ENCODE peak calls at places on chromosomes 4 and X, in four cellular contexts. Z is HCT116, J is A549, U is HL-60. R is an unnamed sample.

GRCh38 chr4:176044589-176044951 is 21.1 kb upstream of the WDR17 start:
- DNase-seq in Z (no peak), J (no peak), U (no peak), R (no peak)

GRCh38 chr4:1530356-1530755 is 124.1 kb upstream of the NKX1-1 start:
- DNase-seq in Z (no peak), J (no peak), U (no peak), R (no peak)

GRCh38 chrX:115901241-115901640 is 269.3 kb upstream of the AGTR2 start:
- DNase-seq in Z (no peak), J (no peak), U (no peak), R (no peak)

GRCh38 chr4:150337709-150338108 is 244.2 kb upstream of the MAB21L2 start:
- DNase-seq in Z (no peak), J (no peak), U (no peak), R (no peak)

GRCh38 chrX:67612231-67612630 is 68.4 kb downstream of the AR start:
- DNase-seq in Z (no peak), J (peak; percentile 75), U (no peak), R (no peak)

GRCh38 chr4:75723117-75723801 is 1.1 kb upstream of the USO1 start:
- DNase-seq in Z (no peak), J (no peak), U (no peak), R (no peak)

GRCh38 chr4:147029296-147029695 is 83.6 kb upstream of the TTC29 start:
- DNase-seq in Z (no peak), J (no peak), U (no peak), R (no peak)

GRCh38 chr4:92969650-92970370 is 666.0 kb downstream of the GRID2 start:
- DNase-seq in Z (peak; percentile 56), J (peak; percentile 81), U (no peak), R (no peak)

GRCh38 chr4:101200561-101200960 is 146.8 kb downstream of the PPP3CA start:
- DNase-seq in Z (peak; percentile 86), J (peak; percentile 89), U (peak; percentile 57), R (no peak)

GRCh38 chr4:184348311-184349233 is 125.8 kb downstream of the IRF2 start:
- DNase-seq in Z (no peak), J (peak; percentile 64), U (no peak), R (no peak)

GRCh38 chr4:152981278-152981677 is 45.2 kb downstream of the FHDC1 start:
- DNase-seq in Z (no peak), J (no peak), U (no peak), R (no peak)

GRCh38 chr4:73721419-73721818 is 18.9 kb upstream of the CXCL8 start:
- DNase-seq in Z (no peak), J (no peak), U (no peak), R (no peak)

GRCh38 chrX:689983-690382 is 59.4 kb downstream of the SHOX start:
- DNase-seq in Z (no peak), J (no peak), U (no peak), R (no peak)

GRCh38 chr4:177119021-177119461 is 190.6 kb upstream of the NEIL3 start:
- DNase-seq in Z (no peak), J (no peak), U (no peak), R (no peak)

GRCh38 chr4:24638396-24638875 is 54.1 kb upstream of the DHX15 start:
- DNase-seq in Z (no peak), J (no peak), U (no peak), R (no peak)

GRCh38 chr4:182265881-182266280 is 22.7 kb downstream of the TENM3 start:
- DNase-seq in Z (peak; percentile 13), J (no peak), U (no peak), R (peak; percentile 32)

GRCh38 chr4:125582302-125582701 is 267.5 kb downstream of the FAT4 start:
- DNase-seq in Z (no peak), J (no peak), U (no peak), R (no peak)
- TF ChIP-seq REST in Z (no peak), J (no peak), U (no peak), R (no peak)

DNA sequence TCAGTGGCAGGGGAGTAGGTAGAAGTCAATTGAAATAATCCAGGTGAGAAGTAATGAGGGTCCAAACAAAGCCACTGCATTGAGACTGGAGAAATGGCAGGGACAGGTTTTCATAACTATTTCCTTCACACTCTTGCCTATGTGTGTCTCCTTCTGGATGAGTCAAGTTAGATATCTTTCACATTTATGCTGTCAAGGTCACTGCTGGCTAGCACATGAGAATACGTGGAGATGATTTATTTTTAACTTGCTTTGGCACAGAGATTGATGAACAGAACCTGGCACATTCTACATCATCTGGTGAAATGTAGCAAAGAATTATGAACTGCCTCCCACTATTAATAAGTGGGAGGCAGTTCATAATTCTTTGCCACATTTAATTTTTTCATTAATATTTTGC is 66.7 kb upstream of the BOD1L1 start:
- DNase-seq in Z (no peak), J (no peak), U (no peak), R (no peak)
- TF ChIP-seq REST in Z (no peak), J (no peak), U (no peak), R (no peak)

DNA sequence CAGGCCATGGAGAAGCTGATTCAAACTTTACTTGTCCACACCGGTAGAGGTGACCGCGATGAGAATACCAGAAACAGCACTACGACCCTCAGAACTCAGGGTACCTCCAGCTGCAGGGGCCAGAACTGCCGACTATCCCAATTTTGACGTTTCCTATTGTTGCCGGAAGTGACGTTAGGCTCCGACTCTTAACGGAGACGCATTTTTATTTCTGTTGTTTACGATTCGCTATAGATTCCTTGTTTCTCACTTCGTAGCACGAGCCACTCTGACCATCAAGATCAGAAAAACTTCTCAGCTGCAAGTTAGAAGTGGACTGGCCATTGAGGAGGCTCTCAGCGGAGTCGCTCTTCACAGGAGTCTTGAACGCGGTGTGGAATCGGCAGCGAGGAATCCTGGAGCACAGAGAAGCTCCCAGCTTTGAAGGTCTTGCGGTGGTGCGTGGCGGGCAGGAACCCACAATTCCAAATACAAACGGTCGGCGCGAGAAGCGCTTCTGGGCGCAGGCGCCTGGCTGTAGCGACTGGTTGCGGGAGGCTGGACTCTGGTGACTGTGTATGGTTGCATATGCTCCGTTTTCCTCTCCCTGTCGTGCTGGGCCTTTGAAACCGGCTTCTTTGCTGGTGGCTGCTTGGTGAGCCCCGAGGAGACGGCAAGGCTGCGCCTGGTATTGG is at the start of the genes CEP44 and FBXO8:
- DNase-seq in Z (peak; percentile 72), J (peak; percentile 74), U (peak; percentile 40), R (peak; percentile 87)
- TF ChIP-seq REST in Z (no peak), J (no peak), U (peak; percentile 61), R (no peak)

GRCh38 chr4:44354172-44354571 is 94.4 kb downstream of the KCTD8 start:
- DNase-seq in Z (no peak), J (no peak), U (no peak), R (no peak)

DNA sequence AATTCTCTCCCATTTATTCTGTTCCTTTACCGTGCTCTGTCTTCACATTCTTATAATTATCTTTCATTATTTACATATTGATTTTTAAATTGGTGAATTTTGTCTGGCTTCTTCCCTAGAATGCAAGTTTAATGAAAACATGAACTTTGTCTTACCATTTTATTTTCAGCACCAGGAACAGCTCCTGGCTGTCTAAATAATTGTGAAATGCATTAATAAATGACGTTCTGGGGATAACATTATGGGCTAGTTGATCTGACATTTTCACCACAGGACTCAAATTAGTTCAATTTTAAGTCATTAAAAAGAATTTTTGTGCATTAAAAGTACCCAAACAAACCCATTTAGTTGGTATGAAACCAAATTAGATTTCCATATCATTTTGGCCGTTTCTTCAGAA is 97.5 kb downstream of the KCTD8 start:
- DNase-seq in Z (no peak), J (no peak), U (no peak), R (no peak)
- TF ChIP-seq REST in Z (no peak), J (peak; percentile 42), U (peak; percentile 86), R (no peak)

GRCh38 chr4:116882503-116882902 is 202.9 kb downstream of the TRAM1L1 start:
- DNase-seq in Z (no peak), J (no peak), U (no peak), R (no peak)
- TF ChIP-seq REST in Z (no peak), J (no peak), U (no peak), R (no peak)

DNA sequence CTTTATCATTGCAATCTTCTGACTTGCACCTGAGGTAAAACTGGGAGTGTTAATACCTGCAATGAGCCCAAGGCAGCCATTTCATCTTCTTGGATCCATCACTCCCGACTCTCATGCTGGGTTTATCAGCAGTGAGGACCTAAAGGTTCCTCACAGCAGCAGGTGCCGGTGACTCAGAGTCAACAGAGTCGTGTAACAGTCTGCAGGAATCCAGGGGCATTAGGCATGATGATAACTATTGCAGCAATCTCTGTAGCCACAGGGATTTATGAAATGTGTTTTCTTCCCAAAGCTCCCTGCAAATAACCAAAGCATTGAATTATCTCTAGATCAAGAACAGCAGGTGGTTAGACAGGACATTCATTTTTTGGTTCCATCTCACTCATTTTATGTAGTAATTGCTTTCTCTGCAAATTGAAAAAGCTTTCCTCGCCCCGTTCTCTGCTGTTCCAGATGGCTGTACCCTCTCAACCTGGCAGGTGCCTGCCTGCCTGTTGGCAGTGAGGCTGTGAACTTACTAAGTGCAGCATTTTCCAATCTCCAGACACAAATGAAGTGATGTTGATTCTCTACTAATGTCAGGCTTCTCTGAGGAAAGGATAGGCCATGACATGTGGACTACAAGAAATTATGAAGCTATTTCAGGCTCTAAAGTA is 48.1 kb upstream of the TSPAN7 start:
- DNase-seq in Z (no peak), J (peak; percentile 3), U (no peak), R (no peak)
- TF ChIP-seq REST in Z (no peak), J (no peak), U (no peak), R (no peak)

GRCh38 chr4:169254546-169254983 is 16.2 kb downstream of the SH3RF1 start:
- DNase-seq in Z (peak; percentile 62), J (peak; percentile 43), U (no peak), R (no peak)
- TF ChIP-seq REST in Z (no peak), J (no peak), U (no peak), R (no peak)

DNA sequence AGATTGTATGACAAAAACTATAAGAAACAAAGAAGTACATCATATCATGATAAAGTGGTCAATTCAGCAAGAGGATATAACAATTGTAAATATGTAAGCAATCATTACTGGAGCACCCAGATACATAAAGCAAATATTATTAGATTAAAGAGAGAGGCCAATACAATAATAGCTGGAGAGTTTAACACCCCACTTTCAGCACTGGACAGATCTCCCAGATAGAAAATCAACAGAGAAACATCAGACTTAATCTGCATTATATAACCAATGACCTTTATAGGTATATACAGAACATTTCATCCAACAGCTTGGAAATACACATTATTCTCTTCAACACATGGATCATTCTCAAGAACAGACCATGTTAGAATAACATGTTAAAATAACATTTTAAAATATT is 128.4 kb downstream of the SPOCK3 start:
- DNase-seq in Z (no peak), J (no peak), U (no peak), R (no peak)
- TF ChIP-seq REST in Z (peak; percentile 37), J (peak; percentile 57), U (peak; percentile 81), R (no peak)

GRCh38 chrX:154399527-154400368 is 1.6 kb downstream of the RPL10 start:
- DNase-seq in Z (no peak), J (no peak), U (peak; percentile 41), R (no peak)

GRCh38 chrX:154401045-154401799 is 3.0 kb downstream of the RPL10 start:
- DNase-seq in Z (no peak), J (peak; percentile 57), U (peak; percentile 18), R (peak; percentile 67)

GRCh38 chrX:154398668-154399526 is 720 bp downstream of the RPL10 start:
- DNase-seq in Z (no peak), J (peak; percentile 86), U (peak; percentile 70), R (peak; percentile 35)

GRCh38 chrX:154396948-154397887 is 959 bp upstream of the RPL10 start:
- DNase-seq in Z (no peak), J (peak; percentile 82), U (peak; percentile 51), R (peak; percentile 64)

GRCh38 chrX:154397888-154398667 is at the start of gene RPL10:
- DNase-seq in Z (peak; percentile 93), J (peak; percentile 99), U (peak; percentile 93), R (peak; percentile 90)
- TF ChIP-seq REST in Z (no peak), J (peak; percentile 60), U (peak; percentile 73), R (peak; percentile 3)